ENCODE peak calls at places on chromosomes 7 and 10, in five cellular contexts. K, J, N, T and I are unnamed samples.

GRCh38 chr10:5958077-5958476 is 19.3 kb downstream of the IL15RA start:
- DNase-seq in K (no peak), J (no peak), N (no peak), T (no peak), I (no peak)

GRCh38 chr10:3750884-3751283 is 34.1 kb downstream of the KLF6 start:
- DNase-seq in K (no peak), J (no peak), N (no peak), T (no peak), I (no peak)

GRCh38 chr7:143012409-143012808 is 14.5 kb downstream of the OR9A2 start:
- DNase-seq in K (no peak), J (no peak), N (no peak), T (no peak), I (no peak)

GRCh38 chr10:98534046-98534445 is 87.3 kb upstream of the HPS1 start:
- DNase-seq in K (no peak), J (no peak), N (no peak), T (no peak), I (no peak)

GRCh38 chr7:18655969-18656761 is 160.6 kb downstream of the HDAC9 start:
- DNase-seq in K (no peak), J (no peak), N (no peak), T (no peak), I (no peak)

GRCh38 chr10:34297551-34298370 is 517.3 kb downstream of the PARD3 start:
- DNase-seq in K (no peak), J (no peak), N (no peak), T (no peak), I (no peak)

GRCh38 chr10:12194752-12195271 is 879 bp downstream of the NUDT5 start:
- DNase-seq in K (no peak), J (no peak), N (no peak), T (no peak), I (peak)

GRCh38 chr7:137462074-137462715 is 118.7 kb upstream of the PTN start:
- DNase-seq in K (no peak), J (no peak), N (no peak), T (no peak), I (no peak)

GRCh38 chr10:69464401-69464800 is 13.1 kb downstream of the TSPAN15 start:
- DNase-seq in K (no peak), J (no peak), N (no peak), T (no peak), I (no peak)

GRCh38 chr10:35690534-35690933 is 48.4 kb upstream of the FZD8 start:
- DNase-seq in K (no peak), J (no peak), N (no peak), T (no peak), I (no peak)

GRCh38 chr10:71999360-72000072 is 35.3 kb downstream of the CHST3 start:
- DNase-seq in K (no peak), J (no peak), N (no peak), T (no peak), I (peak)

GRCh38 chr10:71863203-71863602 is 12.2 kb upstream of the PSAP start:
- DNase-seq in K (no peak), J (peak), N (peak), T (no peak), I (no peak)